ENCODE peak calls at places on chromosomes 16 and 17, in ten cellular contexts. S, H, D, M, G, I, W, F, L and B are unnamed samples.

GRCh38 chr16:31141489-31142108 is 6.1 kb upstream of the PRSS8 start:
- DNase-seq in I (no peak), M (no peak), G (peak; percentile 71), D (peak; percentile 42), W (peak; percentile 68), F (no peak), H (peak; percentile 65), S (no peak), L (no peak), B (no peak)

GRCh38 chr17:5785867-5786509 is 201.7 kb upstream of the NLRP1 start:
- DNase-seq in I (no peak), S (no peak), F (no peak), L (peak; percentile 53), G (peak; percentile 27), D (no peak), M (no peak), W (peak; percentile 65), H (no peak), B (no peak)

GRCh38 chr16:66416136-66416535 is 11.0 kb upstream of the BEAN1 start:
- DNase-seq in I (no peak), G (no peak), L (no peak), F (no peak), H (no peak), D (no peak), M (no peak), W (no peak), S (no peak), B (no peak)

GRCh38 chr16:77920984-77921383 is 101.4 kb upstream of the CLEC3A start:
- DNase-seq in D (no peak), W (no peak), S (no peak), L (no peak), I (no peak), F (no peak), G (no peak), M (no peak), H (no peak), B (no peak)

GRCh38 chr17:66369830-66370229 is 67.4 kb downstream of the PRKCA start:
- DNase-seq in I (no peak), G (no peak), W (no peak), S (no peak), M (no peak), F (no peak), H (no peak), D (peak; percentile 62), L (no peak), B (no peak)

GRCh38 chr16:11349599-11350276 is 4.5 kb downstream of the RMI2 start:
- DNase-seq in W (peak; percentile 86), I (peak; percentile 57), H (no peak), D (no peak), M (peak; percentile 48), L (no peak), F (peak; percentile 80), G (peak; percentile 49), S (no peak), B (no peak)

GRCh38 chr17:41792835-41793748 is 6.6 kb upstream of the JUP start:
- DNase-seq in H (peak; percentile 88), F (no peak), G (peak; percentile 90), D (peak; percentile 97), S (peak; percentile 23), W (no peak), I (peak; percentile 74), L (no peak), M (peak; percentile 62), B (no peak)

GRCh38 chr16:3012828-3013420 is at the start of gene CLDN9:
- DNase-seq in M (no peak), H (peak; percentile 69), I (peak; percentile 86), W (no peak), S (no peak), F (no peak), G (no peak), L (no peak), D (peak; percentile 43), B (no peak)

DNA sequence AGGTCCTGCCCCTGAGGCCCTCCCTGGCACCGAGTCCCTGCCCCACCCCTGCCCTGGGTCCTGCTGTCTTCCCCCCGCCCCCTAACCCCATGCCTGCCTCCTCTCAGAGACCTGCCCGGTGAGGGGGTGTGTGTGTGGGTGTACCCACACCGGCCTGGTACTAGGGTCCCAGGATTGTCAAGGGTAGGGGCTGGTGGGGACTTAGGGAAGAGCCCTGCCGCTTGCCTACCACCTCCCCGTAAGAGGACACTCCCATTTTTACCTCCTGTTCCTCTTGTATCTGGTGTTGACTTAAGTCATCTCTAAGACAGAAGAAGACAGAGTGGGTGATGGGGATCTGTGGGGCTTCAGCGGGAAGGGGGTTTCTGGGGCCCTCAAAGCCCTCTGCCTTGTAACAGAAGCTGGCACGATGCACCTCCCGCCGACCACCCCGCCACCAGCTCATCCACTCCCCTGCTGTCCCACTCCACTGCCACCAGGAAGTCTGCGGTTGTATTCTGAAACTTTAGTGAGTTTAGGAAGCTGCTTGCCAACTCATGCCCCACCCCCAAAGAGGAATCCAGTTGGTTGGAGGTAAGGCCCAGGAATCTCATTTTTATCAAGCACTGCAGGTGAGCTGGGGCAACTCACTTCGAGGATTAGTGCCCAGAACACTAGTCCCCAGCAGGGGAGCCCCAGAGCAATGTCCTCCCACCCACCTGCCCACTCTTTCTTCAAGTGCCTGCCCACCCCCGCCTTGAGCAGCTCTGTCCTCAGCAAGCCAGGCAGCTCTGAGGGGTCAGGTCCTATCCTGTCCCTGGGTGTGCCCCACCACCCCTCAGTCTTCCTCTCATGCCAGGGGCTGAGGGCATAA is 5.6 kb downstream of the SPATA32 start:
- DNase-seq in M (no peak), S (peak; percentile 49), I (no peak), D (no peak), W (no peak), H (no peak), F (no peak), G (no peak), L (no peak), B (no peak)
- TF ChIP-seq CTCF in M (no peak), S (peak; percentile 37), I (no peak), D (no peak), W (no peak), H (no peak), F (no peak), G (peak; percentile 21), L (peak; percentile 33), B (peak; percentile 34)

DNA sequence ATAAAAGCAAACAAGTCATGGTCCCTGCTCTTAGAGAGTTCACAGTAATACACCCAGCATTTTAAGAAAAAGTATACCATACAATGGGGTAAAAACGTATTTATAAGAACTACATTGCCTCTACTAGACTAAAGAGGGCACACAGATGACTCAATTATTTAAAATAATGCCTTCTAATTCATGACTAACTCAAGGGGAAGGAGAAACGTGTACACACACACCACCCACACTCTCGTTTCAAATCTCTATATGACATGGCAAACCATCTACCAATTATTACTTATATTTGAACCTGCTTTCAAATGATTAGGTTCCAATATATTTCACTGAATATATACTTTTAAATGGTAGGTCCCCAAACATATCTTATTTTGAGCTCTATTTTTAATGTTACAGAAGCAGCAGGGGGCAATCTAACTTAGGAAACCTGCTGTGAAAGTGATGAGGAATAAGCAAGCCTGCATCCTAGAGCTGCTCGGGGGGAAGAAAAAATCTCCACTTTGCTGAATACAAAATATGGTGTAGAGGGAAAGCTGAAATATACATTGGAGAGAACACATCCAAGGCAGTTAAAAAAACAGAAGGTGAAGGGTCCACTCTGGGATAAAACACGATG is 232.4 kb upstream of the PSMD7 start:
- DNase-seq in D (no peak), L (no peak), I (no peak), H (no peak), M (no peak), S (no peak), W (peak; percentile 7), F (no peak), G (no peak), B (no peak)
- TF ChIP-seq CTCF in D (no peak), L (peak; percentile 13), I (no peak), H (no peak), M (peak; percentile 8), S (no peak), W (no peak), F (no peak), G (no peak), B (no peak)

GRCh38 chr17:62045517-62045916 is 19.6 kb downstream of the MED13 start:
- DNase-seq in M (no peak), S (no peak), F (no peak), I (no peak), G (no peak), D (no peak), H (no peak), L (no peak), W (no peak), B (no peak)

GRCh38 chr17:62038248-62038647 is 26.8 kb downstream of the MED13 start:
- DNase-seq in L (no peak), H (no peak), M (no peak), F (no peak), D (no peak), W (no peak), I (no peak), G (no peak), S (no peak), B (no peak)

GRCh38 chr17:62043602-62044001 is 21.5 kb downstream of the MED13 start:
- DNase-seq in I (no peak), D (no peak), H (no peak), M (no peak), S (no peak), W (no peak), L (no peak), F (no peak), G (no peak), B (no peak)

GRCh38 chr17:62045109-62045508 is 20.0 kb downstream of the MED13 start:
- DNase-seq in D (no peak), H (no peak), L (no peak), F (no peak), S (no peak), M (no peak), G (no peak), I (no peak), W (no peak), B (no peak)

GRCh38 chr17:62043140-62043539 is 21.9 kb downstream of the MED13 start:
- DNase-seq in W (no peak), G (no peak), L (no peak), I (no peak), S (no peak), M (no peak), F (no peak), H (no peak), D (no peak), B (no peak)
- TF ChIP-seq CTCF in W (no peak), G (no peak), L (no peak), I (no peak), S (no peak), M (no peak), F (no peak), H (no peak), D (no peak), B (no peak)

GRCh38 chr16:57384248-57385070 is 12.2 kb downstream of the CX3CL1 start:
- DNase-seq in F (no peak), S (no peak), D (no peak), I (no peak), H (peak; percentile 62), M (no peak), L (no peak), G (no peak), W (no peak), B (no peak)

GRCh38 chr16:57385083-57385482 is 12.8 kb downstream of the CX3CL1 start:
- DNase-seq in G (no peak), H (no peak), F (no peak), S (no peak), M (no peak), I (no peak), D (no peak), W (no peak), L (no peak), B (no peak)

GRCh38 chr16:57382535-57383275 is 10.4 kb downstream of the CX3CL1 start:
- DNase-seq in H (no peak), F (no peak), M (no peak), I (no peak), L (no peak), G (no peak), D (no peak), S (no peak), W (no peak), B (no peak)

GRCh38 chr16:57381791-57382534 is 9.7 kb downstream of the CX3CL1 start:
- DNase-seq in F (no peak), W (no peak), S (no peak), I (no peak), H (no peak), M (no peak), G (no peak), L (no peak), D (no peak), B (no peak)

DNA sequence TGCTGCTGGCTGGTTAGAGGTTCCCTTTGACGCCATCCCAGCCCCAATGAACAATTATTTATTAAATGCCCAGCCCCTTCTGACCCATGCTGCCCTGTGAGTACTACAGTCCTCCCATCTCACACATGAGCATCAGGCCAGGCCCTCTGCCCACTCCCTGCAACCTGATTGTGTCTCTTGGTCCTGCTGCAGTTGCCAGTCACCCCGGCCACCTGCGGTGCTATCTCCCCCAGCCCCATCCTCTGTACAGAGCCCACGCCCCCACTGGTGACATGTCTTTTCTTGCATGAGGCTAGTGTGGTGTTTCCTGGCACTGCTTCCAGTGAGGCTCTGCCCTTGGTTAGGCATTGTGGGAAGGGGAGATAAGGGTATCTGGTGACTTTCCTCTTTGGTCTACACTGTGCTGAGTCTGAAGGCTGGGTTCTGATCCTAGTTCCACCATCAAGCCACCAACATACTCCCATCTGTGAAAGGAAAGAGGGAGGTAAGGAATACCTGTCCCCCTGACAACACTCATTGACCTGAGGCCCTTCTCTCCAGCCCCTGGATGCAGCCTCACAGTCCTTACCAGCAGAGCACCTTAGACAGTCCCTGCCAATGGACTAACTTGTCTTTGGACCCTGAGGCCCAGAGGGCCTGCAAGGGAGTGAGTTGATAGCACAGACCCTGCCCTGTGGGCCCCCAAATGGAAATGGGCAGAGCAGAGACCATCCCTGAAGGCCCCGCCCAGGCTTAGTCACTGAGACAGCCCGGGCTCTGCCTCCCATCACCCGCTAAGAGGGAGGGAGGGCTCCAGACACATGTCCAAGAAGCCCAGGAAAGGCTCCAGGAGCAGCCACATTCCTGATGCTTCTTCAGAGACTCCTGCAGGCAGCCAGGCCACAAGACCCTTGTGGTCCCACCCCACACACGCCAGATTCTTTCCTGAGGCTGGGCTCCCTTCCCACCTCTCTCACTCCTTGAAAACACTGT is 11.3 kb downstream of the CX3CL1 start:
- DNase-seq in L (no peak), S (no peak), W (peak; percentile 34), F (no peak), M (no peak), D (peak; percentile 53), G (no peak), I (no peak), H (no peak), B (no peak)
- TF ChIP-seq CTCF in L (no peak), S (no peak), W (no peak), F (no peak), M (no peak), D (no peak), G (no peak), I (no peak), H (no peak), B (no peak)